ENCODE peak calls at places on chromosomes 12 and 14, in eight cellular contexts. H, R, F, T, U, W, L and B are unnamed samples.

GRCh38 chr12:25328082-25328712 is 77.5 kb upstream of the KRAS start:
- DNase-seq in H (no peak), R (no peak), F (no peak), T (no peak), U (no peak), W (no peak), L (no peak), B (peak; percentile 12)

GRCh38 chr14:74704656-74705055 is 8.2 kb downstream of the AREL1 start:
- DNase-seq in H (no peak), R (no peak), F (no peak), T (no peak), U (no peak), W (no peak), L (no peak), B (no peak)

GRCh38 chr12:57904426-57904825 is 36.9 kb upstream of the ATP23 start:
- DNase-seq in H (no peak), R (no peak), F (no peak), T (no peak), U (no peak), W (no peak), L (no peak), B (no peak)

GRCh38 chr12:39103552-39104165 is 198.3 kb upstream of the CPNE8 start:
- DNase-seq in H (no peak), R (no peak), F (no peak), T (peak; percentile 67), U (no peak), W (peak; percentile 13), L (no peak), B (peak; percentile 5)

GRCh38 chr14:73462815-73463214 is 4.5 kb upstream of the NUMB start:
- DNase-seq in H (no peak), R (no peak), F (no peak), T (peak; percentile 48), U (no peak), W (no peak), L (no peak), B (no peak)

GRCh38 chr14:101500061-101500460 is 61.2 kb upstream of the DIO3 start:
- DNase-seq in H (no peak), R (no peak), F (no peak), T (no peak), U (no peak), W (no peak), L (no peak), B (no peak)

GRCh38 chr14:104268725-104269436 is 130.5 kb downstream of the KIF26A start:
- DNase-seq in H (no peak), R (no peak), F (peak; percentile 79), T (no peak), U (peak; percentile 27), W (no peak), L (peak; percentile 10), B (no peak)

GRCh38 chr14:73173092-73173735 is 36.9 kb downstream of the PSEN1 start:
- DNase-seq in H (no peak), R (no peak), F (no peak), T (peak; percentile 35), U (no peak), W (no peak), L (no peak), B (peak; percentile 27)

GRCh38 chr14:78074546-78074945 is 95.6 kb upstream of the NRXN3 start:
- DNase-seq in H (no peak), R (no peak), F (no peak), T (peak; percentile 11), U (no peak), W (no peak), L (no peak), B (no peak)

GRCh38 chr12:17016116-17016864 is 410.3 kb upstream of the LMO3 start:
- DNase-seq in H (no peak), R (no peak), F (no peak), T (no peak), U (no peak), W (no peak), L (no peak), B (no peak)

GRCh38 chr12:30047499-30048262 is 263.9 kb upstream of the TMTC1 start:
- DNase-seq in H (no peak), R (no peak), F (no peak), T (no peak), U (no peak), W (no peak), L (no peak), B (no peak)

GRCh38 chr12:14868916-14869315 is 16.7 kb downstream of the MGP start:
- DNase-seq in H (no peak), R (no peak), F (no peak), T (no peak), U (no peak), W (no peak), L (no peak), B (no peak)

GRCh38 chr12:104458645-104459555 is 2.2 kb downstream of the CHST11 start:
- DNase-seq in H (no peak), R (no peak), F (no peak), T (peak; percentile 28), U (no peak), W (no peak), L (no peak), B (peak; percentile 33)

DNA sequence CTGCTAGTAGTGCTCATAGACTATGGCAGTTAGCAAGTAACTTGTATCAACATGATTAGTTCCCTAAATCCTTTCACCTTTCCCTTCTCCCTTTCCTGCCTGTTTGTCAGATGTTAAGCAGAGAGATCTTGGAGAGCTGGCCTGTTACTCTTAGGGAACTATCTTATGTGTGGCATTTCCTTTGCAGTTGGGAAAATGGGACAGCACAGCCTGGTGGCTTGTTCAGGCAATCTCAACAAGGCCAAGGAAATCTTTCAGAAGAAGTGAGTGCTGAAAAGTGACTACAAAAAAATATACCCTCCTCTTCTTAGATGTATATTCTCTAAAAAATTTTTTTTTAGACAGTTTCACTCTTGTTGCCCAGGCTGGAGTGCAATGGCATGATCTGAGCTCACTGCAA is 7.4 kb downstream of the PARP2 start:
- DNase-seq in H (no peak), R (no peak), F (no peak), T (no peak), U (no peak), W (no peak), L (no peak), B (no peak)
- TF ChIP-seq CTCF in H (no peak), R (peak; percentile 13), F (peak; percentile 67), T (peak; percentile 40), U (no peak), W (peak; percentile 17), L (no peak), B (no peak)

DNA sequence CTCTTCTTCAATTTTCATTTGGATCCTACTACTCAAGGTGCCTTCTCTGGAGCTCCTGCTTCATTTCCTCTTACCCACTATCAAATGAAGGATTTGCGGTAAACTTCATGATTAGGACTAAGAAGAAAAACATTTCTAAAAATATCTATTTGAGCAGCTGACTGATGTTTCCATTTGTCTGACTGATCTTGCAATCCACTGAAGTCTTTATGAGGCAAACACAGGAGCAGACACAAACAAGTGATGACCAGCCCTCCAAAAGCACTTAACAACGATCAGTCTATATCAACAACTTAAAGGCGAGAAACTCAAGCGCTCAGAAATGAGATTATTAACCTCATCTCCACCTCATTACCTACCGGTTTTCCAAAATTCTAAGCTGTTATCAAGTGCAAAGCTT is 26.2 kb downstream of the OSBPL8 start:
- DNase-seq in H (no peak), R (no peak), F (no peak), T (no peak), U (no peak), W (no peak), L (no peak), B (no peak)
- TF ChIP-seq CTCF in H (no peak), R (no peak), F (no peak), T (no peak), U (no peak), W (no peak), L (no peak), B (no peak)

DNA sequence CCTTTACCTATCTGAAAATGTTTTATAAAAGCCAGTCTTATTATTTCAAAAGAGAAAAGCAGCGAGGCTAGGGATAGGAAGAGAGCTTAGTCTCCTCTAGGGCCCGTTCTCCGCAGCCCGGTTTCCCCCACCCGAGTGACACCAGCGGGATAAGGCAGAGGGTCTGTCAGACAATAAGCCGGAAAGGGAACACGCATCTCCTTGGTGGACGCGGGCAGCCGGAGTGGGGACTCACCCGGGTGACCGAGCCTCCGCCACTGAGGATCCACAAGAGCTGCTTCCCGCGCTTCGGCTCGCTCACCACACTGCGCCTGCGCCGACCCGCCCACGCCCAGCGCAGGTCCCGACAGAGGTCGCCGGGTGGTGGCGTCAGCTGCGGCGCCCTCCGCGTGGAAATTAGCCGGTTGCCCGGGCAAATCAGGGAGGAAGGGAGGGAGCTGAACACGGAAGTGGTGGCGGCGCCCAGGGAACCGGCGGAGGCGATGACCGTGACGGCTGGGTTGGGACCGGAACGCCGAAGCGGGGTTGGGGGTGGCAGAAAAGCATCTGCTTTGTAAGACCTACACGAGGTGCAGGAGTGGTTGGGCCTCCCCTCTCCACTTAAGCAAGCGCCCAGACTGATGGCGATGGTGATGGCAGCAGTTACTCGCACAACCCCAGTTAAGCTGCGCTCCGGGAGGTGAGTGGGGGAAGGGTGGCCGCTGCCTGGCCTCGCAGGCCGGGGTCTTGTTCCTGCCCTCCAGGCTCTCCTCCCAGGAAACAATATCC is at the start of the genes SOCS4 and WDHD1:
- DNase-seq in H (peak; percentile 91), R (peak; percentile 93), F (peak; percentile 97), T (peak; percentile 96), U (peak; percentile 96), W (peak; percentile 96), L (peak; percentile 94), B (peak; percentile 97)
- TF ChIP-seq CTCF in H (no peak), R (peak; percentile 14), F (peak; percentile 38), T (no peak), U (no peak), W (peak; percentile 5), L (no peak), B (no peak)

DNA sequence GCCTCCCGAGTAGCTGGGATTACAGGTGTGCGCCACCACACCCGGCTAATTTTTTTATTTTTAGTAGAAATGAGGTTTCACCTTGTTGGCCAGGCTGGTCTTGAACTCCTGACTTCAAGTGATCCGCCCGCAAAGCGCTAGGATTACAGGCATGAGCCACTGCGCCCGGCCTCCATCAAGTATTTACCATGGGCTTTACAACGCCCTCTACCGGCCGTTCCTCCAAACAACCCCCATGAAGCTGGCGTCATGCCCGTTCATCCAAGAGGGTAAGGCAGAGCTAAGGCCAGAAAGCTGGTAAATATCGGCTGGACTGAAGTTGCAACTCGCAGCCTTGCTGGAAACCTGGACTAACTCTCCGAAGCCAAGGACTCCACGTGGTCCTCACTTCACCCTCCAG is 41.6 kb downstream of the RNF34 start:
- DNase-seq in H (no peak), R (no peak), F (no peak), T (peak; percentile 39), U (peak; percentile 71), W (no peak), L (peak; percentile 57), B (peak; percentile 15)
- TF ChIP-seq CTCF in H (no peak), R (no peak), F (peak; percentile 24), T (no peak), U (peak; percentile 55), W (no peak), L (no peak), B (no peak)

DNA sequence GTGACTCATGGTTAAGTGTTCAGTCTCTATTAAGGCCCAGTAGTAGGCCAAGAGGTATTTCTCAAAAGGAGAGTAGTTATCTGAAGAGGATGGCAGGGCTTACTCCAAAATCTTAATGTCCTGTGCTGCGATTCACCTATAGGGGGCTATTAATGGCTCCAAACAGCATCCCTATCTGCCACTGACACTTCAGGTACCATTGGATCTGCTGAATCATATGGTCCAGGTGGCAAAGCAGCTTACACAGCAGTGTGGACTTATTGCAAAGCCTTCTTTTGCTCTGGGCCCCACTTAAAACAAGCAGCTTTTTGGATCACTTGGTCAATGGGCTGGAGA is 60.8 kb upstream of the ATP2B1 start:
- DNase-seq in H (no peak), R (no peak), F (no peak), T (no peak), U (no peak), W (peak; percentile 13), L (no peak), B (no peak)
- TF ChIP-seq CTCF in H (no peak), R (no peak), F (no peak), T (no peak), U (peak; percentile 37), W (peak; percentile 14), L (no peak), B (no peak)

GRCh38 chr12:112418596-112419268 is at the start of gene PTPN11:
- DNase-seq in H (peak; percentile 72), R (peak; percentile 82), F (peak; percentile 95), T (peak; percentile 96), U (peak; percentile 95), W (peak; percentile 89), L (peak; percentile 90), B (peak; percentile 89)
- TF ChIP-seq CTCF in H (peak; percentile 68), R (peak; percentile 79), F (peak; percentile 84), T (peak; percentile 64), U (peak; percentile 95), W (peak; percentile 63), L (peak; percentile 70), B (peak; percentile 32)